ENCODE peak calls at places on chromosomes 2 and 18, in four cellular contexts. R, X, U and Y are unnamed samples. For H3K9me3, the result is how much of the 10 kb centered on the place peaks cover.

GRCh38 chr18:75618146-75618545 is 190.6 kb upstream of the SMIM21 start:
- DNase-seq in R (no peak), X (no peak), U (no peak), Y (no peak)

GRCh38 chr18:62751341-62751821 is 36.0 kb downstream of the PHLPP1 start:
- DNase-seq in R (no peak), X (no peak), U (no peak), Y (no peak)

GRCh38 chr18:55694291-55694690 is 106.3 kb upstream of the TCF4 start:
- DNase-seq in R (no peak), X (no peak), U (no peak), Y (no peak)

GRCh38 chr2:214376631-214377624 is 33.9 kb upstream of the VWC2L start:
- DNase-seq in R (no peak), X (no peak), U (no peak), Y (no peak)

GRCh38 chr2:130911482-130911881 is 74.8 kb downstream of the ARHGEF4 start:
- DNase-seq in R (no peak), X (no peak), U (no peak), Y (no peak)

GRCh38 chr18:2502880-2503279 is 68.4 kb downstream of the METTL4 start:
- DNase-seq in R (no peak), X (no peak), U (no peak), Y (no peak)

GRCh38 chr2:166375205-166375735 is 474 bp downstream of the SCN9A start:
- DNase-seq in R (no peak), X (no peak), U (no peak), Y (no peak)

GRCh38 chr2:38863061-38863695 is 12.6 kb downstream of the DHX57 start:
- DNase-seq in R (no peak), X (no peak), U (no peak), Y (no peak)

GRCh38 chr18:2547477-2548087 is 23.7 kb downstream of the METTL4 start:
- DNase-seq in R (peak), X (no peak), U (no peak), Y (no peak)

GRCh38 chr2:98519156-98519555 is 74.5 kb downstream of the INPP4A start:
- DNase-seq in R (no peak), X (no peak), U (no peak), Y (no peak)

GRCh38 chr2:202909394-202910192 is 1.9 kb downstream of the WDR12 start:
- DNase-seq in R (no peak), X (no peak), U (no peak), Y (no peak)

GRCh38 chr18:36808681-36809080 is 20.1 kb downstream of the TPGS2 start:
- DNase-seq in R (no peak), X (no peak), U (no peak), Y (no peak)

DNA sequence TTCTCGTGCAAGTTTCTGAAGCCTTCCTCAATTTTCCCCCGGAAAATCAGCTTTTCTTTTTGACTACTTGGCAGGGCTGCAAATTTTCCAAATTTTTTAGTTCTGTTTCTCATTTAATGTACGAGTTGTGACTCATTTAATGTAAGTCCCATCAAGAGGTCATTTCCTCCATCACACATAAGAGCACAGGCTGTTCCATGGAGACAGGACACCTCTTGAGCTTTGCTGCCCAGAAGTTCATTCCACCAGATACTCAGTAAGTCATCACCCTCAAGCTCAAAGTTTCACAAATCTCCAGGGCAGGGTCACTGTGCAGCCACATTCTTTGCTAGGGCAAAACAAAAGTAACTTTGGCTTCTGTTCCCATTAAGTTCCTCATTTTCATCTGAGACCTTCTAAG is 101.5 kb upstream of the TEKT4 start:
- DNase-seq in R (no peak), X (no peak), U (no peak), Y (no peak)
- H3K9me3 ChIP-seq in R (under half), X (under half), U (under half), Y (under half)

GRCh38 chr2:85942346-85942957 is 53.7 kb upstream of the ST3GAL5 start:
- DNase-seq in R (no peak), X (no peak), U (no peak), Y (no peak)
- H3K9me3 ChIP-seq in R (under half), X (under half), U (under half), Y (under half)

DNA sequence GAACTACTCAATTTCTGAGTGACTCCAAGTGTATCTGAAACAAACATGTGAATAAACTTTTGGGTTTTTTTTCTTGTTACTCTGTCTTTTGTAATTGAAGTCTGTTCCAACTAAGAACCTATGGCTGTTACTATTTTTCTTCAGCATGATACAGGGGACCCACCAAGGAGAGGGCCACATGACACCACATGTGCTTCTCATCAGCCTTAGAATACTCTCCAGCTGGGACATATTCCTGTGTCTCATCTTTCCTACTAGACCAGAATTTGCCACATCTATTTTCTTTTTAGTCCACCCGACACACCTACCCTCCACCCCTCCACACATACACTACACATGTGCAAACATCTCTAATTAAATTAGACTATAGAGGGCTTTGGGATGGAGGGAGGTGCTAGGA is 191.7 kb upstream of the NDUFV2 start:
- DNase-seq in R (no peak), X (no peak), U (no peak), Y (no peak)
- H3K9me3 ChIP-seq in R (under half), X (under half), U (under half), Y (under half)

DNA sequence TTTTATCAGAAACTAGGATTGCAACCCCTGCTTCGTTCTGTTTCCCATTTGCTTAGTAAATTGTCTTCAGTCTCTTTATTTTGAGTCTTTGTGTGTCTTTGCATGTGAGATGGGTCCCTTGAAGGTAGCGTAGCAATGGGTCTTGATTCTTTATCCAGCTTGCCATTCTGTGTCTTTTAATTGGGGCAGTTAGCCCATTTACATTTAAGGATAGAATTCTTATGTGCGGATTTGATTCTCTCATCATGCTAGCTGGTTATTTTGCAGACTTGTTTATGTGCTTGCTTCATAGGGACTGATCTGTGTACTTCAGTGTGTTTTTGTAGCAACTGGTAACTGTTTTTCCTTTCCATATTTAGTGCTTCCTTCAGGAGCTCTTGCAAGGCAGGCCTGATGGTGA is 73.5 kb downstream of the EPC2 start:
- DNase-seq in R (no peak), X (no peak), U (no peak), Y (no peak)
- H3K9me3 ChIP-seq in R (under half), X (under half), U (under half), Y (under half)

DNA sequence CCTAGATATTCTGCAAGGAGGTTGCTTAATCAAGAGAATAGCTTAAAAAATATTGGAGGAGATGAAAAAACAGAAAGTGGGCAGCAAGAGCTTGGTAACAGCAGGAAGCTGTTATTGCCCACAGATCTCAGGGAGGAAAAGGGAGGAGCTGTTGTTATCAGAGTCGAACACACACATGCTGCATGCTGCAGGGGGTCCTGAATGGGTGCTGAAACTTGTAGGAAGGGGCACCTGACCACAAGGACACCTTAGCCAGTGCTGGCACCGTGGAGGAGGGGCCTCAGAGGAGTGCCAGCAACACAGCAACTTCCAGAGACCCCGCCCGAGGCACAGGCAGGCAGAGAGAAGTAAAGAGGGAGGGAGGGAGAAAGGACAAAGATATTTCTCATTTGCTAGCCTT is 332.9 kb downstream of the SOCS6 start:
- DNase-seq in R (no peak), X (no peak), U (no peak), Y (no peak)
- H3K9me3 ChIP-seq in R (under half), X (under half), U (under half), Y (under half)

DNA sequence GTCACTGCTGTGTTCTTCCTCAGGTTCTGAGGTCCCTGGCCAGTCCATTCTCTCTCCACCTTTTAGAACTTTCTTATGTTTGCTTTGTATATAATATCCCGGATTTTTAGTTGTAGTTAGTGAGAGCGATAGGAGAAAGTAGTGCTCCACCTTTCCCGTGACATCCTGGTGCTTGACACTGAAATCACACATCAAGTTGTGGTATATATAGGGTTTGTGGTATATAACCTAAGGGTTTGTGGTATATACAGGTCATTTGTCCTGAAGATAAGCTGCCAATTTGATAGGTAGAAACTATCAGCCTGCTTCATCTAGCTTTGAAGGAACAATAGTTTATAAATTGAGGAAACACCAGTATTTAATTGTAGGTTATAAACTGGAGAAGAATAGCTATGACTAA is 13.1 kb downstream of the ZNF892 start:
- DNase-seq in R (no peak), X (no peak), U (no peak), Y (no peak)
- H3K9me3 ChIP-seq in R (under half), X (under half), U (under half), Y (half or more)

GRCh38 chr18:35247412-35248249 is 6.8 kb downstream of the ZNF397 start:
- DNase-seq in R (no peak), X (no peak), U (no peak), Y (no peak)
- H3K9me3 ChIP-seq in R (under half), X (under half), U (under half), Y (under half)

DNA sequence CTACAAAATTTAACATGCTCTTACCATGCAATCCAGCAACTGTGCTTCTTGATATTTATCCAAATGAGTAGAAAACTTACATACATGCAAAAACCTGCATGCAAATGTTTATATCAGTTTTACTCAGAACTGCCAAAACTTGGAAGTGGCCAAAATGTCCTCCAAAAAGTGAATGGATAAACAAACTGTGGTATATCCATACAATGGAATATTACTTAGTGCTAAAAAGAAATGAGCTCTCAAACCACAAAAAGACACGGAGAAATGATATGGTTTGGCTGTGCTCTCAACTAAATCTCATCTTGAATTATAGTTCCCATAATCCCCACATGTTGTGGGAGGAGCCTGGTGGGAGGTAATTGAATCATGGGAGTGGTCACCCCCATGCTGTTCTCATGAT is 267.2 kb downstream of the ZEB2 start:
- DNase-seq in R (no peak), X (no peak), U (no peak), Y (no peak)
- H3K9me3 ChIP-seq in R (under half), X (under half), U (under half), Y (under half)

DNA sequence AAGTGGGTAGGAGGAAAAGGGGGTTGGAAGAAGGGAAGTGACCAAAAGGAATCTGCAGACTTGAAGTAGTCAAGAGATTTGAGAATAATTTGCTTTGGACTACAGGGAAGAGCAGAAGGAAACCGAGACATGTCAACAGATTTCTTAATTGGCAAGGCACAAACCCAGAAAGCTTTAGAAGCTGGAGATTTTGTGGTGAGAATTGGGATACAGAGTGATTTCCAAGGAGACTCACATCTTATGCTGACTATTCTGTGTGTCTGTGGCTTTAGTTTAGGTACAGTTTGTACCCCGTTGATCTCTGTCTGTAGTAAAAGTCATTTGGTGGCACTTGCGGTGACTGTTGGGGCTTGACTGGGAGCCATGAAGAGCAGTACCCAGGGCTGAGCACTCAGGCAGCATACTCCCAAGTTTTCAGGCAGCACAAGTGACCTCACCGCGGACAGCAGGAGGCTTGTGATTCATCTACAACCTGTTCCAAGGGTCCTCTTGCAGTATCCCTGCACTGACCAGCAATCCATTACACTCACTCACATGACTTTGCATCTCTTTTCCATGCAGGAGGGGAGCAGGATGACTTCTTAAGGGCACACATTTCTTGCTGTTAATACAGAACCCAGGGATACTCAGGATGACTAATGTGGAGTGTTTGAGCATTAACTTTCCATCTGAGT is 97.1 kb upstream of the TNP1 start:
- DNase-seq in R (no peak), X (no peak), U (no peak), Y (no peak)
- H3K9me3 ChIP-seq in R (under half), X (under half), U (under half), Y (under half)

DNA sequence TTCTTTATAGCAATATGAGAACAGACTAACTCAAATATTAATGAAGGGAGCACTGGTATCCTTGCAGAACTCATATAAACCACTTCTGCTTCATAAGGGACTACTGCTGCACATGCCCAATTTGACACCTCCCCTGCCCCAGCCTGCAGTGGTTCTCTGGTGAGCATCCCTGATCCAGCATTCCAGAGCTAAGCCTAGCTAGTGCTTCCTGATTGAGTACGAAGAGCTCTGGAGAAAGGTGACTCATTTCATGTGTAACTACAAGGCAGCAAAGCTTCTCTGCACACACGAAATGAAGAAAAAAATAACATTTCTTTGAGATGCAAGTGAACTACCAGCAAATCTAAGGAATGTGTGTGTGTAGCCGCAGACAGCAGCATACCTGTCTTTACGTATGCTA is 22.8 kb upstream of the ADNP2 start:
- DNase-seq in R (no peak), X (no peak), U (no peak), Y (no peak)
- H3K9me3 ChIP-seq in R (under half), X (under half), U (under half), Y (under half)